ENCODE peak calls at places on chromosomes 5 and 9, in four cellular contexts. Q is WTC11, K is AG10803, I is coronary artery. E is an unnamed sample.

GRCh38 chr5:181092428-181092827 is 38.5 kb downstream of the OR2V1 start:
- DNase-seq in Q (no peak), I (no peak), K (no peak), E (no peak)

GRCh38 chr5:154198611-154199230 is 8.2 kb downstream of the GALNT10 start:
- DNase-seq in K (peak), I (no peak), Q (no peak), E (no peak)

GRCh38 chr9:84271004-84271886 is 69.3 kb downstream of the SLC28A3 start:
- DNase-seq in K (peak), Q (peak), I (no peak), E (no peak)

GRCh38 chr5:179893958-179894895 is 13.5 kb downstream of the TBC1D9B start:
- DNase-seq in Q (no peak), K (no peak), I (no peak), E (no peak)

GRCh38 chr9:123111427-123111826 is 78.0 kb downstream of the GPR21 start:
- DNase-seq in Q (no peak), I (no peak), K (no peak), E (no peak)

GRCh38 chr5:81359108-81359507 is 34.8 kb downstream of the ACOT12 start:
- DNase-seq in Q (peak), I (no peak), K (no peak), E (no peak)

GRCh38 chr9:70553718-70554673 is 139.5 kb upstream of the KLF9 start:
- DNase-seq in Q (peak), K (peak), I (no peak), E (no peak)

GRCh38 chr9:114096041-114096511 is 3.0 kb downstream of the KIF12 start:
- DNase-seq in K (no peak), I (no peak), Q (peak), E (no peak)

GRCh38 chr9:61666310-61666709 is 476.5 kb downstream of the SPATA31A7 start:
- DNase-seq in I (peak), Q (no peak), K (no peak), E (peak)

GRCh38 chr5:124652514-124652819 is 94.0 kb downstream of the ZNF608 start:
- DNase-seq in K (no peak), Q (no peak), I (no peak), E (no peak)

GRCh38 chr9:135392511-135392910 is 87.1 kb upstream of the PPP1R26 start:
- DNase-seq in Q (no peak), I (no peak), K (no peak), E (no peak)

GRCh38 chr5:136018814-136019777 is 9.7 kb upstream of the TGFBI start:
- DNase-seq in I (no peak), Q (no peak), K (peak), E (peak)

GRCh38 chr9:121059998-121060636 is 10.0 kb upstream of the C5 start:
- DNase-seq in I (no peak), K (peak), Q (no peak), E (no peak)

GRCh38 chr9:8486095-8486494 is 686.5 kb upstream of the DMAC1 start:
- DNase-seq in K (no peak), I (no peak), Q (peak), E (no peak)

GRCh38 chr9:121816845-121817450 is 165.5 kb downstream of the DAB2IP start:
- DNase-seq in Q (no peak), K (no peak), I (peak), E (no peak)

GRCh38 chr5:120615967-120616645 is 152.0 kb downstream of the PRR16 start:
- DNase-seq in Q (no peak), I (no peak), K (peak), E (no peak)

GRCh38 chr9:100637787-100638186 is 59.9 kb downstream of the CAVIN4 start:
- DNase-seq in Q (peak), I (no peak), K (no peak), E (no peak)

GRCh38 chr5:104187656-104188055 is 625.1 kb upstream of the NUDT12 start:
- DNase-seq in I (no peak), Q (no peak), K (no peak), E (no peak)

GRCh38 chr5:104189031-104189430 is 626.4 kb upstream of the NUDT12 start:
- DNase-seq in K (peak), I (no peak), Q (no peak), E (no peak)

GRCh38 chr5:104184264-104184663 is 621.7 kb upstream of the NUDT12 start:
- DNase-seq in K (no peak), I (no peak), Q (no peak), E (no peak)

GRCh38 chr5:104186510-104186909 is 623.9 kb upstream of the NUDT12 start:
- DNase-seq in Q (no peak), I (no peak), K (no peak), E (no peak)

GRCh38 chr5:104186100-104186499 is 623.5 kb upstream of the NUDT12 start:
- DNase-seq in K (no peak), I (no peak), Q (peak), E (no peak)
- TF ChIP-seq CTCF in K (no peak), I (no peak), Q (no peak), E (no peak)

DNA sequence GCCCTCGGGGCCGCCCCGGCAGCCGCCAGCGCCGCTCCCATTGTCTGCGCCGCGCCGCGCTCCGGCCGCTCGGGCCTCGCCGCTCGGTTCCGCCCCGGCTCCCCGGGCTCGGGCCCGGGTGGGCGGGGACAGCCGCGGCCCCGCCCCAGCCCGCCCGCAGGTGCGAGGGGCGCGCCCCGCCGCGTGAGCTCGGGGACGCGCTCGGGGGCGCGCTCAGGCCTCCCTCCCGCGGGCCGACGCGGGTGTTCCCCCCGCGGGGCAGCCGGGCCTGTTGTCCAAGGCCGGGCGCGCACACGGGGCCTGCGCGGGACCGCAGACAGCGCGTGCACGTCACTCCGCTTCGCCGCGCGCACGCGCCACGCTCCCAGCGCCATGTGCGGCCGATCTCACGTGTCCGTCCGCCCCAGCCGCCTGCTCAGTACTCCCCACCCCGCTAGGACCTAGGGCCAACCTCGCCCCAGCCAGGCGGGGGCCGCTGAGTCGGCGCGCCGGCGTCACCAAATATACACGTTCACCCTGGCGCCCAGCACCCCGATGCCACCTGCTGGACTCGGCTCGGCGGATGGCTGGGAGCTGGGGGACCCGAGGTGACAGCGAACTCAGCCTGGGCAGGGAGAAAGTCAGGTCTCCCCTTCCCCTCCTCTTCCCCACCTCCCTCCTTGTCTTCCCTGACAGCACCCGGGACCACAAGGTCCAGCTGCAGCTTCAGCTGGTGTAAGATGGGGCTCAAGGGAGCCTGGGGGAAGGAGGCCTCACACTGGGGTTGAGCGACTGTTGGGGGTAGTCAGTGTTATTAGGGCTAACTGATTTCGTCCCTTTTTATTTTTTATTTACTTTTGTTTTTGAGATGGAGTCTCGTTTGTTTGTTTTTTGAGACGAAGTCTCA is 14.3 kb downstream of the GBGT1 start:
- DNase-seq in I (peak), K (peak), Q (peak), E (peak)
- TF ChIP-seq CTCF in I (no peak), K (peak), Q (no peak), E (peak)

GRCh38 chr5:159100022-159100927 is 559 bp upstream of the EBF1 start:
- DNase-seq in Q (peak), K (peak), I (peak), E (peak)
- TF ChIP-seq CTCF in Q (no peak), K (peak), I (no peak), E (peak)

GRCh38 chr9:21080793-21081192 is 3.1 kb upstream of the IFNB1 start:
- DNase-seq in I (no peak), Q (no peak), K (no peak), E (no peak)

GRCh38 chr9:21077842-21078241 is at the start of gene IFNB1:
- DNase-seq in K (no peak), Q (no peak), I (no peak), E (no peak)

GRCh38 chr9:21078702-21079101 is 960 bp upstream of the IFNB1 start:
- DNase-seq in Q (no peak), I (no peak), K (no peak), E (no peak)

GRCh38 chr9:21070887-21071286 is 6.9 kb downstream of the IFNB1 start:
- DNase-seq in K (no peak), Q (no peak), I (no peak), E (no peak)

GRCh38 chr9:21075484-21075883 is 2.3 kb downstream of the IFNB1 start:
- DNase-seq in I (no peak), Q (no peak), K (no peak), E (no peak)
- TF ChIP-seq CTCF in I (no peak), Q (no peak), K (no peak), E (no peak)

GRCh38 chr9:138022121-138022741 is 144.6 kb downstream of the CACNA1B start:
- DNase-seq in Q (peak), I (no peak), K (no peak), E (peak)
- TF ChIP-seq CTCF in Q (peak), I (no peak), K (no peak), E (peak)

GRCh38 chr5:177085985-177086917 is at the start of gene FGFR4:
- DNase-seq in I (no peak), K (peak), Q (peak), E (no peak)

GRCh38 chr5:177089146-177089545 is 2.4 kb downstream of the FGFR4 start:
- DNase-seq in Q (no peak), K (peak), I (no peak), E (no peak)

GRCh38 chr5:177087707-177088005 is 941 bp downstream of the FGFR4 start:
- DNase-seq in I (no peak), Q (no peak), K (no peak), E (no peak)

GRCh38 chr5:177089825-177090641 is 3.3 kb downstream of the FGFR4 start:
- DNase-seq in K (no peak), I (no peak), Q (no peak), E (no peak)

DNA sequence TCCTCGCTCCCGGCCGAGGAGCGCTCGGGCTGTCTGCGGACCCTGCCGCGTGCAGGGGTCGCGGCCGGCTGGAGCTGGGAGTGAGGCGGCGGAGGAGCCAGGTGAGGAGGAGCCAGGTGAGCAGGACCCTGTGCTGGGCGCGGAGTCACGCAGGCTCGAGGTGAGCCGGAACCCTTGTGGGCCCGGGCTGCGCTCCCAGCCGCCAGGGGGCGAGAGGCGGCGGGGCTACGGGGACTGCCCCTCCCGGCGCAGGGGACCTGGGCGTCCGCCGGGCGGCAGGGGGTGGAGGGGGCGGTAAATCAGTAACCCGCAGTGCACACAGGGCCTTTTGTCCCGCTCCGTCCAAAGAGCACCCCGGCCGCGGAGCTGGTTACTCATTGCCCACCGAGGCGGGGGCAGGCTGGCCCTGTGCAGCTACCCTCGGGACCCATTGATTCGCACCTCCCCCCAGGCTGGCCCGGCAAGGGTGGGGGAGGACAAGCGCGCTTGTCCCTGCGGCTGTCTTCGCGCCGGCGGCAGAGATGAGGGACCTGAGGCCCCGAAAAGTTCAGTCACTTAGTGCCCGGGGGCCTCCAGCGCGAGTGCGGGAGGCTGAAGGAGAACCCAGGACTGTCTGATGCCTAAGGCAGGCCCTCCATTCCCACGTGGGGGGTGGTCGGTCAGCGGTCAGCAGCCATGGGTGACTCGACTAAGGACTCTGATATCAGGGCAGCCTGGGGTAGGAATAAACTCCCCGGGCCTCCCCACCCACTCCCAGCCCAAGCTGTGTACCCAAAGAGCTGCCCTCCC is 397 bp downstream of the FGFR4 start:
- DNase-seq in Q (peak), I (no peak), K (no peak), E (no peak)
- TF ChIP-seq CTCF in Q (peak), I (peak), K (no peak), E (peak)

DNA sequence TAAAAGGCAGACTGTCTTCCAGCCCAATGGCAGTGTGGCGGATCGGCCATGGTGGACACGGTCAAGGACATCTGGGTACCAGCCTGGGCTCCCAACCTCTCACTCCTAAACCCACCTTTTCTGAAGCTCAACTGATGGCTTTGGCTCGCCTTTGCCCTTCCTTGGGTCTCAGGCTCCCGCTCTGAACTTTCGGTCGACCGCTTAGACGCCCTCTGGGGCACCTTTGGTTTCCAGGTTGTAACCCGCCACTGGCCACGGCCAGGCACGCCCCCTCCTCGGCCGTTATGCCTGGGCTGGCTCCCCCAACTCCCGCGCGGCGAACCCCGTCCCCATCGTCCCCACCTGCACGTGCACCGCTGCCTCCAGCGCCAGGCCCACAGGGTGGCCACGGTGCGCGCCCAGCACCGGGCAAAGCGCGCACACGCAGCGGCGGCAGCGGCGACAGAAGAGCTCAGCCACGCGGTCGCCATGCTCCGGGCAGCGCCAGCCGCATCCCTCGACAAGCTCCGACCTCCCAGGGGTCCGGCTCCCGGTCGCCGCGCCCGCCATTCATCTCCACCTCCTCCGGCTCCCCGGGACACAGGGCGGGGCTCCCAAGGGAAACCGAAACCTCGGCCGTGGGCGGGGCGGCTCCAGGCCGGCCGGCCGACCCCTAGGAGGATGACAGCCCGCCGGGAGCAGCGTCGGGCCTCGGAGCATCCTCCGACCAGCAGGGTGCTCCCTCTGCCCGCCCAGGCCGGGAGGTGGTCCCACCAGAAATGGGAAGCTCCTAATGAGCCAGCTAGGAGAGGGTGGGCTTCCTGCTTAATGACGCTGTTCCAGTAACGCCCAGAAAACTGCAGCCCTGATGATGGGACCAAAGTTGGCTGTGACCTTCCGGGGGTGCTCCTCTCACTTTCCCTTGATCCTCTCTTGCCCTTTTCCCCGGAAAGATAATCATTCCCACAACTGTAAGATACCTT is at the start of gene TRIM14:
- DNase-seq in K (peak), I (no peak), Q (peak), E (no peak)
- TF ChIP-seq CTCF in K (peak), I (no peak), Q (no peak), E (peak)

GRCh38 chr9:72203205-72203803 is 54.1 kb downstream of the GDA start:
- DNase-seq in Q (peak), I (no peak), K (peak), E (no peak)
- TF ChIP-seq CTCF in Q (peak), I (no peak), K (peak), E (peak)

GRCh38 chr5:91925249-91925648 is 542.1 kb upstream of the ARRDC3 start:
- DNase-seq in Q (no peak), I (no peak), K (no peak), E (no peak)

GRCh38 chr5:91929522-91929817 is 546.4 kb upstream of the ARRDC3 start:
- DNase-seq in I (no peak), K (no peak), Q (no peak), E (no peak)

GRCh38 chr5:91927439-91927838 is 544.3 kb upstream of the ARRDC3 start:
- DNase-seq in Q (no peak), K (no peak), I (no peak), E (no peak)

GRCh38 chr5:91928751-91929521 is 545.8 kb upstream of the ARRDC3 start:
- DNase-seq in I (no peak), K (peak), Q (no peak), E (no peak)
- TF ChIP-seq CTCF in I (no peak), K (peak), Q (no peak), E (peak)

GRCh38 chr5:173187054-173187743 is 42.9 kb downstream of the BNIP1 start:
- DNase-seq in I (no peak), Q (peak), K (no peak), E (no peak)
- TF ChIP-seq CTCF in I (no peak), Q (no peak), K (no peak), E (peak)